ENCODE peak calls at places on chromosomes 3 and 15, in six cellular contexts. Y is IMR-90; R is lower lobe of right lung; E is K562; U is activated CD4-positive, alpha-beta T cell treated with anti-CD3 and anti-CD28 coated beads, Interleukin-2, amount 10 ng/mL, durations not matched to agents 7 days and 5 days; D is head of caudate nucleus. F is an unnamed sample.

GRCh38 chr3:111669926-111670630 is 74.9 kb upstream of the ZBED2 start:
- DNase-seq in Y (peak; percentile 76), R (no peak), E (no peak), U (no peak), D (no peak), F (no peak)

GRCh38 chr3:177144922-177145321 is 52.4 kb downstream of the TBL1XR1 start:
- DNase-seq in Y (no peak), R (no peak), E (no peak), U (peak; percentile 21), D (no peak), F (no peak)

GRCh38 chr3:141057436-141057835 is 6.3 kb downstream of the SPSB4 start:
- DNase-seq in Y (no peak), R (no peak), E (no peak), U (no peak), D (no peak), F (no peak)

GRCh38 chr15:69992326-69992725 is 105.4 kb downstream of the TLE3 start:
- DNase-seq in Y (no peak), R (no peak), E (no peak), U (no peak), D (no peak), F (no peak)

GRCh38 chr3:12294885-12295580 is 6.2 kb downstream of the PPARG start:
- DNase-seq in Y (peak; percentile 93), R (no peak), E (no peak), U (no peak), D (no peak), F (no peak)

GRCh38 chr3:5698851-5699250 is 511.3 kb downstream of the EDEM1 start:
- DNase-seq in Y (no peak), R (no peak), E (no peak), U (no peak), D (no peak), F (no peak)

GRCh38 chr3:30167511-30168135 is 438.8 kb upstream of the TGFBR2 start:
- DNase-seq in Y (peak; percentile 22), R (no peak), E (no peak), U (no peak), D (no peak), F (no peak)

GRCh38 chr3:78765671-78766485 is 1001.9 kb downstream of the ROBO1 start:
- DNase-seq in Y (no peak), R (no peak), E (no peak), U (no peak), D (no peak), F (no peak)

GRCh38 chr15:88179562-88179961 is 77.0 kb downstream of the NTRK3 start:
- DNase-seq in Y (no peak), R (no peak), E (no peak), U (no peak), D (no peak), F (no peak)

GRCh38 chr15:60120100-60120499 is 116.0 kb downstream of the FOXB1 start:
- DNase-seq in Y (no peak), R (no peak), E (no peak), U (no peak), D (no peak), F (no peak)

GRCh38 chr3:188712257-188712924 is 459.4 kb upstream of the TPRG1 start:
- DNase-seq in Y (peak; percentile 92), R (no peak), E (no peak), U (no peak), D (no peak), F (no peak)

GRCh38 chr3:127685708-127686511 is 13.2 kb downstream of the ABTB1 start:
- DNase-seq in Y (no peak), R (no peak), E (no peak), U (no peak), D (no peak), F (no peak)

GRCh38 chr3:186108106-186108940 is 566 bp downstream of the ETV5 start:
- DNase-seq in Y (peak; percentile 66), R (peak; percentile 67), E (peak; percentile 73), U (peak; percentile 21), D (no peak), F (peak; percentile 62)

GRCh38 chr3:149609595-149609994 is 48.2 kb downstream of the WWTR1 start:
- DNase-seq in Y (no peak), R (no peak), E (no peak), U (no peak), D (no peak), F (no peak)

GRCh38 chr3:46896386-46896785 is 18.9 kb downstream of the PTH1R start:
- DNase-seq in Y (no peak), R (peak; percentile 19), E (no peak), U (no peak), D (no peak), F (no peak)

GRCh38 chr15:63502843-63503738 is 1.3 kb upstream of the USP3 start:
- DNase-seq in Y (peak; percentile 87), R (peak; percentile 98), E (peak; percentile 71), U (peak; percentile 70), D (peak; percentile 21), F (peak; percentile 97)

GRCh38 chr3:167728176-167728575 is 6.5 kb downstream of the PDCD10 start:
- DNase-seq in Y (peak; percentile 84), R (no peak), E (no peak), U (no peak), D (no peak), F (no peak)

GRCh38 chr15:32737246-32737757 is 19.5 kb downstream of the GREM1 start:
- DNase-seq in Y (peak; percentile 65), R (no peak), E (no peak), U (no peak), D (no peak), F (no peak)

GRCh38 chr3:175111036-175111435 is 251.9 kb downstream of the NAALADL2 start:
- DNase-seq in Y (peak; percentile 73), R (no peak), E (no peak), U (no peak), D (no peak), F (no peak)

GRCh38 chr3:27686642-27687041 is 35.5 kb downstream of the EOMES start:
- DNase-seq in Y (peak; percentile 94), R (no peak), E (no peak), U (no peak), D (no peak), F (no peak)

GRCh38 chr15:80580536-80581260 is 114.4 kb upstream of the ABHD17C start:
- DNase-seq in Y (no peak), R (no peak), E (no peak), U (no peak), D (no peak), F (no peak)

GRCh38 chr3:194984026-194984425 is 286.9 kb downstream of the XXYLT1 start:
- DNase-seq in Y (no peak), R (no peak), E (no peak), U (no peak), D (no peak), F (no peak)

GRCh38 chr15:22942877-22943276 is 37.3 kb downstream of the CYFIP1 start:
- DNase-seq in Y (no peak), R (no peak), E (no peak), U (no peak), D (no peak), F (no peak)

GRCh38 chr3:188151438-188151837 is 2.5 kb upstream of the LPP start:
- DNase-seq in Y (peak; percentile 77), R (no peak), E (no peak), U (no peak), D (no peak), F (no peak)

GRCh38 chr3:52422669-52423068 is 22.2 kb downstream of the SEMA3G start:
- DNase-seq in Y (no peak), R (no peak), E (no peak), U (no peak), D (no peak), F (no peak)

GRCh38 chr3:126081618-126082333 is 2.1 kb downstream of the SLC41A3 start:
- DNase-seq in Y (peak; percentile 43), R (no peak), E (peak; percentile 23), U (no peak), D (no peak), F (no peak)

GRCh38 chr3:24069045-24069444 is 124.0 kb downstream of the NR1D2 start:
- DNase-seq in Y (no peak), R (no peak), E (no peak), U (no peak), D (no peak), F (no peak)

GRCh38 chr3:147298511-147298982 is 107.8 kb downstream of the ZIC4 start:
- DNase-seq in Y (peak; percentile 100), R (no peak), E (no peak), U (no peak), D (no peak), F (no peak)

GRCh38 chr3:8749316-8749715 is 15.7 kb downstream of the CAV3 start:
- DNase-seq in Y (no peak), R (no peak), E (no peak), U (no peak), D (no peak), F (no peak)

GRCh38 chr15:65411470-65412071 is 11.2 kb downstream of the IGDCC4 start:
- DNase-seq in Y (peak; percentile 30), R (no peak), E (no peak), U (no peak), D (no peak), F (no peak)

GRCh38 chr3:155963557-155963956 is 93.1 kb downstream of the GMPS start:
- DNase-seq in Y (peak; percentile 51), R (no peak), E (no peak), U (no peak), D (no peak), F (no peak)

GRCh38 chr3:57948782-57949242 is 59.4 kb upstream of the FLNB start:
- DNase-seq in Y (no peak), R (no peak), E (no peak), U (no peak), D (peak; percentile 46), F (no peak)

GRCh38 chr3:133159498-133160475 is 121.6 kb downstream of the TMEM108 start:
- DNase-seq in Y (no peak), R (no peak), E (peak; percentile 21), U (no peak), D (no peak), F (no peak)

GRCh38 chr15:86725628-86726027 is 646.0 kb downstream of the AGBL1 start:
- DNase-seq in Y (no peak), R (no peak), E (no peak), U (no peak), D (no peak), F (no peak)

GRCh38 chr3:5239602-5240001 is 52.1 kb downstream of the EDEM1 start:
- DNase-seq in Y (peak; percentile 13), R (no peak), E (no peak), U (no peak), D (no peak), F (no peak)

GRCh38 chr3:65493938-65494337 is 544.8 kb downstream of the MAGI1 start:
- DNase-seq in Y (no peak), R (no peak), E (no peak), U (no peak), D (no peak), F (no peak)

GRCh38 chr15:88949734-88950400 is 36.7 kb upstream of the MFGE8 start:
- DNase-seq in Y (no peak), R (no peak), E (no peak), U (no peak), D (no peak), F (no peak)

F was measured in mucosa of descending colon.